ENCODE peak calls at places on chromosome 14, in six cellular contexts. F, I, Q, A, P and S are unnamed samples.

GRCh38 chr14:31880935-31881334 is 196.2 kb upstream of the ARHGAP5 start:
- DNase-seq in F (no peak), I (no peak), Q (no peak), A (peak; percentile 90), P (no peak), S (no peak)

GRCh38 chr14:35940291-35940690 is 114.2 kb downstream of the BRMS1L start:
- DNase-seq in F (peak; percentile 73), I (no peak), Q (no peak), A (no peak), P (peak; percentile 43), S (no peak)

GRCh38 chr14:97185186-97185585 is 388.0 kb downstream of the VRK1 start:
- DNase-seq in F (no peak), I (peak; percentile 64), Q (peak; percentile 48), A (no peak), P (no peak), S (no peak)

GRCh38 chr14:89444044-89444443 is 27.0 kb upstream of the FOXN3 start:
- DNase-seq in F (no peak), I (no peak), Q (no peak), A (no peak), P (no peak), S (no peak)

GRCh38 chr14:74973003-74973614 is 17.7 kb upstream of the PGF start:
- DNase-seq in F (no peak), I (no peak), Q (no peak), A (peak; percentile 44), P (peak; percentile 53), S (no peak)

GRCh38 chr14:88553886-88554457 is 835 bp downstream of the PTPN21 start:
- DNase-seq in F (no peak), I (no peak), Q (no peak), A (peak; percentile 8), P (no peak), S (no peak)

GRCh38 chr14:64081174-64081746 is 212.9 kb downstream of the ESR2 start:
- DNase-seq in F (no peak), I (no peak), Q (no peak), A (no peak), P (no peak), S (no peak)

GRCh38 chr14:91302391-91302790 is 57.9 kb upstream of the GPR68 start:
- DNase-seq in F (no peak), I (no peak), Q (no peak), A (no peak), P (no peak), S (no peak)

GRCh38 chr14:105496831-105497591 is 6.0 kb downstream of the TEDC1 start:
- DNase-seq in F (no peak), I (no peak), Q (no peak), A (no peak), P (peak; percentile 7), S (no peak)

GRCh38 chr14:68451676-68452387 is 341.0 kb downstream of the ZFP36L1 start:
- DNase-seq in F (no peak), I (no peak), Q (no peak), A (no peak), P (no peak), S (no peak)

GRCh38 chr14:32206552-32206951 is 3.5 kb upstream of the RNU6-8 start:
- DNase-seq in F (no peak), I (no peak), Q (no peak), A (no peak), P (no peak), S (no peak)

GRCh38 chr14:42782744-42783143 is 1176.1 kb downstream of the LRFN5 start:
- DNase-seq in F (no peak), I (no peak), Q (no peak), A (no peak), P (no peak), S (no peak)

GRCh38 chr14:33800735-33801163 is 150.1 kb downstream of the EGLN3 start:
- DNase-seq in F (no peak), I (no peak), Q (no peak), A (no peak), P (no peak), S (no peak)

GRCh38 chr14:50047274-50047676 is 69.1 kb downstream of the VCPKMT start:
- DNase-seq in F (peak; percentile 73), I (peak; percentile 72), Q (no peak), A (no peak), P (no peak), S (peak; percentile 76)

GRCh38 chr14:70802379-70802778 is 6.9 kb downstream of the MAP3K9 start:
- DNase-seq in F (no peak), I (no peak), Q (no peak), A (no peak), P (no peak), S (no peak)

GRCh38 chr14:36835145-36835544 is 173.5 kb downstream of the PAX9 start:
- DNase-seq in F (no peak), I (peak; percentile 84), Q (peak; percentile 30), A (no peak), P (no peak), S (no peak)

GRCh38 chr14:53044486-53044885 is 93.6 kb upstream of the FERMT2 start:
- DNase-seq in F (no peak), I (no peak), Q (no peak), A (peak; percentile 91), P (no peak), S (no peak)

GRCh38 chr14:26738571-26738970 is 140.7 kb upstream of the NOVA1 start:
- DNase-seq in F (no peak), I (no peak), Q (no peak), A (no peak), P (no peak), S (no peak)

GRCh38 chr14:22505309-22505708 is 83.7 kb downstream of the DAD1 start:
- DNase-seq in F (no peak), I (no peak), Q (no peak), A (no peak), P (no peak), S (no peak)

GRCh38 chr14:80315681-80316080 is 104.4 kb upstream of the DIO2 start:
- DNase-seq in F (no peak), I (no peak), Q (no peak), A (peak; percentile 42), P (no peak), S (no peak)

GRCh38 chr14:68780358-68781160 is 12.3 kb downstream of the ZFP36L1 start:
- DNase-seq in F (no peak), I (no peak), Q (peak; percentile 51), A (peak; percentile 62), P (peak; percentile 69), S (peak; percentile 71)

GRCh38 chr14:61553730-61554641 is 141.3 kb upstream of the HIF1A start:
- DNase-seq in F (no peak), I (no peak), Q (peak; percentile 67), A (peak; percentile 98), P (no peak), S (no peak)
- H3K9ac ChIP-seq in F (no peak overlapping the region), I (peak overlapping the region; percentile 50), Q (no peak overlapping the region), A (peak overlapping the region; percentile 56), P (no peak overlapping the region), S (no peak overlapping the region)

DNA sequence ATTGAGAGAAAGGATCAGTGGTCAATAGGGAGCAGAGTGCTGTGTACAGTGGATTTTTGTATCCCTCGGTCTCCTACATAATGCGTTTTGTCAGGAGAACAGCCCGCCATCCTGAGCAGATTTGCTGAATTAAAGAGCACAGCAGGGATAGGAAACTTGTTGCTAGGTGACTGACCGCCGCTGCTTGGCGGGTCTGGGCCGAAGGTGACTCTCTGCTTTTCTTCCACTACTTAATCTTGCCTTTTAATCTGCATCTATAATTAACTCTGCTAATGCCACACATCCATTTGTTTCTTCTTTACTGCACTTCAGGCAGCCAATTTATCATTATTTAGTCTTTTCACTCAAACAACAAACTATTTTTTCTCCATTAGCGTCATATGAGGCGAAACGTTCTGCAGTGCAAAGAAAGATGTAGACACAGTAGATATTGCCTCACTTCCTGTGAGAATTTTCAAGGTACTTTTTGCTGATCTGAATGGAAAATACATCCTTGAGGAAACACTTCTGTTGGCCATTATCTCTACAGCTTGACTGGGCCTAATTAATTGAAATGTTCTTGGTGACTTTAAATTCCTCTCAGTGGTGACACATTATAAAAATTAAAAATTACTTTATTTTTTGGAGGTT is 108.0 kb downstream of the PPM1A start:
- DNase-seq in F (no peak), I (no peak), Q (peak; percentile 93), A (no peak), P (no peak), S (no peak)
- H3K4me3 ChIP-seq in F (no peak overlapping the region), I (no peak overlapping the region), Q (peak overlapping the region; percentile 33), A (no peak overlapping the region), P (no peak overlapping the region), S (no peak overlapping the region)

DNA sequence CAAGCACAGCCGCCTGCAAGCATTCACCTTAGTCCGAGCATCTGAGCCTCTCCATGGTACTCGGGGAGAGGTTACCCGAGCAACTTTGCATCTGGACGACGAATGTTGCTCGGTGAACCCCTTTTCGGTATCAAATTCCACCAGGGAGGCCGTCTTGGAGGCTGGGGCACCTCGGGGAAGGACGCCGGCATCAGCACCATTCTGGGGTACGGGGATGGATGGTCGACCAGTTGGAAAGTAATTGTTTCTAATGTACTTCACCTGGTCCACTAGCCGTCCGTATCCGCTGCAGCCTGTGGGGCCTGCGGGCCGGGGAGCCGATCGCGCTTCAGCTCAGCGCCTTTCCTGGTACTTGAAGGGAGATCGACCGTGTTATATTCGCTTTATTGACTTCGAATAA is 161.7 kb upstream of the RTL1 start:
- DNase-seq in F (no peak), I (no peak), Q (no peak), A (no peak), P (no peak), S (no peak)
- H3K9ac ChIP-seq in F (no peak overlapping the region), I (no peak overlapping the region), Q (no peak overlapping the region), A (no peak overlapping the region), P (no peak overlapping the region), S (no peak overlapping the region)

GRCh38 chr14:95231966-95232365 is 74.6 kb upstream of the DICER1 start:
- DNase-seq in F (no peak), I (peak; percentile 93), Q (no peak), A (no peak), P (no peak), S (peak; percentile 62)

GRCh38 chr14:95235351-95235750 is 78.0 kb upstream of the DICER1 start:
- DNase-seq in F (no peak), I (no peak), Q (no peak), A (no peak), P (no peak), S (no peak)

GRCh38 chr14:95234426-95234825 is 77.1 kb upstream of the DICER1 start:
- DNase-seq in F (no peak), I (peak; percentile 61), Q (no peak), A (no peak), P (no peak), S (peak; percentile 82)

GRCh38 chr14:95232894-95233584 is 75.7 kb upstream of the DICER1 start:
- DNase-seq in F (no peak), I (peak; percentile 64), Q (no peak), A (no peak), P (no peak), S (no peak)

GRCh38 chr14:95233702-95234241 is 76.4 kb upstream of the DICER1 start:
- DNase-seq in F (peak; percentile 69), I (peak; percentile 97), Q (no peak), A (no peak), P (no peak), S (no peak)
- H3K4me3 ChIP-seq in F (peak overlapping the region; percentile 20), I (peak overlapping the region; percentile 57), Q (no peak overlapping the region), A (no peak overlapping the region), P (no peak overlapping the region), S (no peak overlapping the region)

GRCh38 chr14:98903371-98903770 is 368.6 kb downstream of the BCL11B start:
- DNase-seq in F (no peak), I (no peak), Q (no peak), A (no peak), P (no peak), S (no peak)
- H3K9ac ChIP-seq in F (no peak overlapping the region), I (no peak overlapping the region), Q (no peak overlapping the region), A (no peak overlapping the region), P (no peak overlapping the region), S (no peak overlapping the region)